ENCODE peak calls at places on chromosomes 16 and 17, in six cellular contexts. One of them, this sample, is unnamed.
A peak's percentile ranks its signal among the peaks of the same experiment; 100 is the strongest.

GRCh38 chr17:77692571-77693161 is 265.8 kb upstream of the TNRC6C start:
- DNase-seq in HFFc6: peak; percentile 12
- DNase-seq in H1: no peak
- DNase-seq in prostate gland: no peak
- DNase-seq in NCI-H1436: no peak
- DNase-seq in GM04504: no peak
- DNase-seq in this sample: no peak

GRCh38 chr17:73371285-73371684 is 59.5 kb upstream of the CDC42EP4 start:
- DNase-seq in HFFc6: peak; percentile 82
- DNase-seq in H1: no peak
- DNase-seq in prostate gland: no peak
- DNase-seq in NCI-H1436: no peak
- DNase-seq in GM04504: peak; percentile 84
- DNase-seq in this sample: no peak

GRCh38 chr16:88722784-88723506 is 16.6 kb downstream of the CTU2 start:
- DNase-seq in HFFc6: no peak
- DNase-seq in H1: no peak
- DNase-seq in prostate gland: no peak
- DNase-seq in NCI-H1436: no peak
- DNase-seq in GM04504: no peak
- DNase-seq in this sample: no peak

GRCh38 chr17:81959362-81960129 is 1.4 kb downstream of the NOTUM start:
- DNase-seq in HFFc6: no peak
- DNase-seq in H1: peak; percentile 72
- DNase-seq in prostate gland: peak; percentile 53
- DNase-seq in NCI-H1436: peak; percentile 52
- DNase-seq in GM04504: no peak
- DNase-seq in this sample: no peak

GRCh38 chr16:70586731-70587130 is 59.6 kb upstream of the IL34 start:
- DNase-seq in HFFc6: no peak
- DNase-seq in H1: no peak
- DNase-seq in prostate gland: no peak
- DNase-seq in NCI-H1436: no peak
- DNase-seq in GM04504: no peak
- DNase-seq in this sample: no peak

GRCh38 chr17:46764709-46765401 is 53.6 kb downstream of the WNT3 start:
- DNase-seq in HFFc6: peak; percentile 90
- DNase-seq in H1: peak; percentile 44
- DNase-seq in prostate gland: no peak
- DNase-seq in NCI-H1436: no peak
- DNase-seq in GM04504: peak; percentile 75
- DNase-seq in this sample: no peak

GRCh38 chr16:55871411-55872038 is 3.6 kb downstream of the CES5A start:
- DNase-seq in HFFc6: no peak
- DNase-seq in H1: no peak
- DNase-seq in prostate gland: no peak
- DNase-seq in NCI-H1436: no peak
- DNase-seq in GM04504: no peak
- DNase-seq in this sample: no peak

GRCh38 chr16:46866286-46866685 is 17.9 kb upstream of the GPT2 start:
- DNase-seq in HFFc6: no peak
- DNase-seq in H1: no peak
- DNase-seq in prostate gland: no peak
- DNase-seq in NCI-H1436: no peak
- DNase-seq in GM04504: no peak
- DNase-seq in this sample: no peak

GRCh38 chr16:72928089-72928981 is 119.6 kb downstream of the ZFHX3 start:
- DNase-seq in HFFc6: no peak
- DNase-seq in H1: no peak
- DNase-seq in prostate gland: peak; percentile 66
- DNase-seq in NCI-H1436: no peak
- DNase-seq in GM04504: no peak
- DNase-seq in this sample: no peak